ENCODE peak calls at places on chromosome 20, in ten cellular contexts. U is CD8-positive, alpha-beta T cell; A is GM23248; G is spleen; D is hepatocyte; V is endothelial cell of umbilical vein; X is esophagus squamous epithelium; E is colonic mucosa; P is CD8-positive, alpha-beta memory T cell; O is heart left ventricle. Y is an unnamed sample.

GRCh38 chr20:43915209-43916072 is 789 bp downstream of the TOX2 start:
- DNase-seq in U (peak; percentile 51), A (peak; percentile 63), G (no peak), D (peak; percentile 26), V (peak; percentile 32), X (no peak), E (peak; percentile 52), P (peak; percentile 21), O (no peak), Y (no peak)

GRCh38 chr20:64113796-64114355 is 6.5 kb upstream of the NPBWR2 start:
- DNase-seq in U (peak; percentile 3), A (no peak), G (peak; percentile 55), D (no peak), V (no peak), X (no peak), E (no peak), P (no peak), O (no peak), Y (no peak)

GRCh38 chr20:24490598-24490997 is 21.2 kb downstream of the SYNDIG1 start:
- DNase-seq in U (no peak), A (no peak), G (peak; percentile 45), D (no peak), V (no peak), X (no peak), E (no peak), P (no peak), O (no peak), Y (no peak)

GRCh38 chr20:47348539-47349142 is 7.9 kb downstream of the ZMYND8 start:
- DNase-seq in U (no peak), A (no peak), G (no peak), D (no peak), V (peak; percentile 43), X (no peak), E (no peak), P (no peak), O (no peak), Y (no peak)

GRCh38 chr20:41308726-41309413 is 8.7 kb downstream of the ZHX3 start:
- DNase-seq in U (no peak), A (peak; percentile 65), G (no peak), D (no peak), V (no peak), X (no peak), E (no peak), P (no peak), O (no peak), Y (no peak)

GRCh38 chr20:19022791-19023448 is 189.5 kb upstream of the SLC24A3 start:
- DNase-seq in U (no peak), A (no peak), G (no peak), D (no peak), V (no peak), X (no peak), E (no peak), P (no peak), O (no peak), Y (no peak)

GRCh38 chr20:39645130-39645529 is 683.0 kb downstream of the DHX35 start:
- DNase-seq in U (no peak), A (no peak), G (no peak), D (no peak), V (peak; percentile 51), X (no peak), E (no peak), P (no peak), O (no peak), Y (no peak)

GRCh38 chr20:34824861-34825529 is 456 bp downstream of the NCOA6 start:
- DNase-seq in U (peak; percentile 66), A (peak; percentile 85), G (peak; percentile 93), D (peak; percentile 87), V (peak; percentile 58), X (no peak), E (peak; percentile 56), P (peak; percentile 60), O (peak; percentile 81), Y (peak; percentile 61)

GRCh38 chr20:32190608-32191415 is 16.7 kb downstream of the PLAGL2 start:
- DNase-seq in U (no peak), A (peak; percentile 64), G (no peak), D (peak; percentile 34), V (peak; percentile 10), X (no peak), E (no peak), P (no peak), O (no peak), Y (no peak)

GRCh38 chr20:32188376-32189122 is 19.0 kb downstream of the PLAGL2 start:
- DNase-seq in U (no peak), A (no peak), G (no peak), D (no peak), V (no peak), X (no peak), E (no peak), P (no peak), O (no peak), Y (no peak)

GRCh38 chr20:32189691-32190607 is 17.6 kb downstream of the PLAGL2 start:
- DNase-seq in U (peak; percentile 45), A (peak; percentile 73), G (peak; percentile 81), D (peak; percentile 82), V (peak; percentile 41), X (no peak), E (peak; percentile 46), P (peak; percentile 24), O (peak; percentile 69), Y (no peak)

GRCh38 chr20:32191422-32191821 is 16.1 kb downstream of the PLAGL2 start:
- DNase-seq in U (no peak), A (no peak), G (no peak), D (no peak), V (no peak), X (no peak), E (no peak), P (no peak), O (no peak), Y (no peak)

DNA sequence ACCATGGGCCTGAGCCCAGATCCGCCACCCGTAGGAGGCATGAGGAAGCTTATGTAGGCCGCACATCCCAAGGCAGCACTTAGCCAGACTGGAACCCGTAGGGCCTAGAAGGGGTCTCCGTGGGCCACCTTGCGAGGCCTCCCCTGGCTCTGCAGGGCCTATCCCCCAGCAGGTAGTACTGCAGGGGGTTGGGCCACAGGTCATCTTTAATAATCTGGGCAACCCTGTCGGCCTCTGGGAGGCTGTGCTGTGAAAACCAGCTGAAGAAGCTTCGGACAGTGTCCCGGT is 18.5 kb downstream of the PLAGL2 start:
- DNase-seq in U (no peak), A (no peak), G (no peak), D (no peak), V (no peak), X (no peak), E (no peak), P (no peak), O (no peak), Y (no peak)
- H3K4me3 ChIP-seq in U (peak overlapping the region; percentile 60), A (peak overlapping the region; percentile 77), G (no peak overlapping the region), D (peak overlapping the region; percentile 72), V (no peak overlapping the region), X (peak overlapping the region; percentile 75), E (peak overlapping the region; percentile 58), P (peak overlapping the region; percentile 64), O (peak overlapping the region; percentile 65), Y (no peak overlapping the region)

DNA sequence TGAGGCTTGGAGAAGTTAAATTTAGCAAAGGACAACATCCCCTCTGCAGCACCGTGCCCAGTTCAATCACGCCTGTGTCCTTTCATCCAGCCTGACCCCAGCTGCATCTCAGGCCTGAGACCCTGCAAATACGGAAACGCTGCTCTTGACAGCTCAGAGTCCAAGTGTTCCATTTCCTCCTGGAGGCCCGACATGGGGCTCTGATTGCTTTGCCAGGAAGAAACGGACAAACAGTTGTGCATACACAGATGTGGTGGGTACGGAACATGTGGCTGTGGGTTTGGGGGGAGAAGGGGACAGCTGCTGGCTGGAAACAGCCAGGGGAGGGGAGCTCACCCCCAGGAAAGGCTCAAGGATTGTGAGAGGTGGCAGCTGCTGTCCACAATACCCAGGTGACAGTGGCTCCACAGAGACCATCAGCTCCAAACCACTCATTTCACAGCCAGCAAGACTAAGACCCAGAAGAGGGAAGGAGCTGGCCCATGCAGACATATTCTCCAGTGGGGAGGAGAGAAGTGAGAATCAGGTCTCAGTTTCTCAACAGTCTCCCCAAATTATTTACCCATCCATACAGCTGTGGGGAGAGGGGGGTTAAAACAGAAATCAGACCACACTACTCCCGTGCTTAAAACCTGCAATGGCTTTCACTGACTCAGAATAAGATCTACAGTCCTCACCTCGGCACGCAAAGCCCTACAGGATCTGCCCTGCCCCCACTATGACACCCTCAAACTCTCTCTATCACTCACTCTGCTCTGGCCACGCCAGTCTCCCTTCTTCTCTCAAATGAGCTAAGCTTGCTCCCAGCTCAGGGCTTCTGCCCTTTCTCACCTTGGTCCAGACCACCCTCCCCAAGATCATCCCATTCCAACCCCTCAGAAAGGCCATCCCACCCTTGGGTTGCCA is 89.1 kb downstream of the PREX1 start:
- DNase-seq in U (peak; percentile 53), A (no peak), G (no peak), D (peak; percentile 21), V (peak; percentile 49), X (no peak), E (no peak), P (peak; percentile 43), O (no peak), Y (no peak)
- H3K4me1 ChIP-seq in U (peaks cover 61% of the 10 kb centered on the region), A (no peaks in the 10 kb centered on the region), G (peaks cover 65% of the 10 kb centered on the region), D (peaks cover 8% of the 10 kb centered on the region), V (peaks cover 19% of the 10 kb centered on the region), X (no peaks in the 10 kb centered on the region), E (no peaks in the 10 kb centered on the region), P (peaks cover 46% of the 10 kb centered on the region), O (no peaks in the 10 kb centered on the region), Y (no peaks in the 10 kb centered on the region)

GRCh38 chr20:38164069-38164468 is 1.0 kb downstream of the TGM2 start:
- DNase-seq in U (no peak), A (no peak), G (no peak), D (no peak), V (no peak), X (no peak), E (no peak), P (no peak), O (no peak), Y (no peak)
- H3K4me3 ChIP-seq in U (no peak overlapping the region), A (peak overlapping the region; percentile 64), G (no peak overlapping the region), D (no peak overlapping the region), V (peak overlapping the region; percentile 68), X (peak overlapping the region; percentile 69), E (peak overlapping the region; percentile 41), P (no peak overlapping the region), O (peak overlapping the region; percentile 77), Y (no peak overlapping the region)

GRCh38 chr20:45341939-45342862 is 6.0 kb downstream of the SDC4 start:
- DNase-seq in U (no peak), A (peak; percentile 76), G (no peak), D (peak; percentile 90), V (peak; percentile 50), X (no peak), E (peak; percentile 71), P (no peak), O (peak; percentile 72), Y (no peak)
- H3K4me1 ChIP-seq in U (peaks cover under 1% of the 10 kb centered on the region), A (peaks cover 74% of the 10 kb centered on the region), G (peaks cover 94% of the 10 kb centered on the region), D (peaks cover 98% of the 10 kb centered on the region), V (peaks cover 68% of the 10 kb centered on the region), X (peaks cover 97% of the 10 kb centered on the region), E (peaks cover 47% of the 10 kb centered on the region), P (peaks cover 1% of the 10 kb centered on the region), O (peaks cover 8% of the 10 kb centered on the region), Y (peaks cover 28% of the 10 kb centered on the region)